ENCODE peak calls at places on chromosomes 13 and 19, in four cellular contexts. M, F, W and D are unnamed samples.

GRCh38 chr13:71789952-71790351 is 77.1 kb downstream of the DACH1 start:
- DNase-seq in F (no peak), M (no peak), W (no peak), D (no peak)

GRCh38 chr19:52648336-52648990 is 10.3 kb upstream of the ZNF83 start:
- DNase-seq in W (peak; percentile 25), F (peak; percentile 4), M (peak; percentile 21), D (no peak)

GRCh38 chr13:37565425-37565824 is 33.1 kb downstream of the POSTN start:
- DNase-seq in W (no peak), M (no peak), F (no peak), D (no peak)

GRCh38 chr13:111610077-111610476 is 289.6 kb downstream of the TEX29 start:
- DNase-seq in M (no peak), F (no peak), W (no peak), D (no peak)

GRCh38 chr13:28718186-28718537 is 608 bp downstream of the SLC46A3 start:
- DNase-seq in W (peak; percentile 51), F (no peak), M (no peak), D (peak; percentile 11)

GRCh38 chr13:104318121-104318520 is 1251.9 kb upstream of the SLC10A2 start:
- DNase-seq in M (no peak), F (peak; percentile 31), W (peak; percentile 34), D (no peak)

GRCh38 chr13:97574926-97575325 is 141.0 kb downstream of the RAP2A start:
- DNase-seq in W (peak; percentile 51), M (no peak), F (no peak), D (no peak)

GRCh38 chr13:44317752-44318550 is 55.7 kb upstream of the SERP2 start:
- DNase-seq in F (peak; percentile 62), W (peak; percentile 88), M (no peak), D (no peak)

GRCh38 chr13:46121033-46121432 is 16.2 kb upstream of the CPB2 start:
- DNase-seq in M (no peak), F (no peak), W (peak; percentile 14), D (no peak)

GRCh38 chr19:1173160-1173844 is 766 bp downstream of the SBNO2 start:
- DNase-seq in W (no peak), M (no peak), F (no peak), D (no peak)

GRCh38 chr19:44694184-44694579 is 4.8 kb upstream of the CEACAM16 start:
- DNase-seq in W (no peak), M (no peak), F (no peak), D (no peak)

GRCh38 chr19:50729894-50730293 is 6.7 kb downstream of the CLEC11A start:
- DNase-seq in M (no peak), W (no peak), F (no peak), D (no peak)

GRCh38 chr13:34776984-34777913 is 164.8 kb upstream of the NBEA start:
- DNase-seq in F (no peak), M (no peak), W (no peak), D (no peak)

GRCh38 chr13:51057931-51058330 is 53.1 kb downstream of the C13orf42 start:
- DNase-seq in W (no peak), F (no peak), M (no peak), D (no peak)

GRCh38 chr13:40433577-40433976 is 232.9 kb downstream of the FOXO1 start:
- DNase-seq in M (no peak), W (peak; percentile 20), F (no peak), D (no peak)

GRCh38 chr13:112885782-112886268 is 83.2 kb upstream of the MCF2L start:
- DNase-seq in M (no peak), F (peak; percentile 55), W (peak; percentile 78), D (no peak)

GRCh38 chr13:25971499-25972145 is 80.2 kb downstream of the SHISA2 start:
- DNase-seq in W (no peak), M (no peak), F (no peak), D (no peak)

GRCh38 chr13:22428188-22428828 is 752.5 kb upstream of the SGCG start:
- DNase-seq in F (no peak), M (no peak), W (no peak), D (no peak)

GRCh38 chr13:98576963-98577822 is at the start of gene STK24:
- DNase-seq in F (peak; percentile 55), W (peak; percentile 74), M (no peak), D (no peak)

GRCh38 chr13:95556981-95557380 is 4.5 kb downstream of the CLDN10 start:
- DNase-seq in W (no peak), F (no peak), M (no peak), D (no peak)

GRCh38 chr19:32901504-32902161 is 32.1 kb upstream of the SLC7A9 start:
- DNase-seq in F (no peak), W (no peak), M (no peak), D (no peak)
- H3K4me3 ChIP-seq in F (no peak overlapping the region), W (no peak overlapping the region), M (no peak overlapping the region), D (no peak overlapping the region)

DNA sequence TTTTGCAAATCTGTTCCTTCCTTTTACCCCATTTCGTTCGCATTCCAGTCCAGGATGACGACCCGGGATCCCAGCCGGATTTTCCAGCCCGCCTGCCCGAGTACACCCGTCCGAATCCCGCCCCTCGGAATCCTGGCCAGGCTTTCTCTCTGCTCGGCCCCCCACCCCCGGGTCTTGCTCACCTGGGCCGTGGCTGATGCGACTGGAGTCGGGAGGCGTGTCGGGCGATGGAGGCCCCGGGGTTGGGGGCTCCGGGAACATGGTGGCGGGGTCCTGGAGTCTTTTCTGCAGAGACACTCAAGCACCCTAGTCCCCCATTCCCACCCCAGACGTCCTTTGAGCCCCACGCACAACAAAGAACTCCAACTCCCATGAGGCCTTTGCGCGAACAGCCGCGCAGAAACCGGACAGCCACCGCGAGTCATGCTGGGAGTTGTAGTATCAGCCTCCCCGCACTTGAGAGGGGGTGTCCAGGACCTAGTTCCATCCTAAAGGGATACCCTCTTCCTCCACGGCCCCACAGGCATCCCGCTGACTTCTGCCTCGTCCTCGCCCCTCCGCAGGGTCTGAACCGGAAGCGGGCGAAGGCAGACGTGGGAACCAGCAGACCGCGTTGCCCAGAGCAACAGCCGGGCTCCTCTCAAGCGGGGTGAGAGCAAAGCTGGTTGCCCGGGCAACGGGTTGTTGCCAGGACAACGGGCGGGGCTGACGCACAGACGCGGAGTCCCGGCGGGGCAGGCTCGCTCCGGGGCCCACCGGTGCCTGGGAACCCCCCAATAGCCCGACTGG is 1.1 kb downstream of the SYT5 start:
- DNase-seq in W (peak; percentile 84), M (no peak), F (no peak), D (no peak)
- H3K4me3 ChIP-seq in W (peak overlapping the region; percentile 29), M (peak overlapping the region; percentile 56), F (peak overlapping the region; percentile 11), D (peak overlapping the region; percentile 65)

GRCh38 chr13:33543089-33543459 is 257.5 kb upstream of the STARD13 start:
- DNase-seq in M (no peak), F (no peak), W (no peak), D (no peak)

GRCh38 chr13:33542309-33543088 is 256.9 kb upstream of the STARD13 start:
- DNase-seq in W (peak; percentile 100), M (peak; percentile 96), F (peak; percentile 99), D (peak; percentile 92)

GRCh38 chr13:33541962-33542308 is 256.4 kb upstream of the STARD13 start:
- DNase-seq in M (no peak), F (no peak), W (no peak), D (no peak)

GRCh38 chr13:33544308-33544707 is 258.8 kb upstream of the STARD13 start:
- DNase-seq in M (no peak), F (no peak), W (no peak), D (no peak)

DNA sequence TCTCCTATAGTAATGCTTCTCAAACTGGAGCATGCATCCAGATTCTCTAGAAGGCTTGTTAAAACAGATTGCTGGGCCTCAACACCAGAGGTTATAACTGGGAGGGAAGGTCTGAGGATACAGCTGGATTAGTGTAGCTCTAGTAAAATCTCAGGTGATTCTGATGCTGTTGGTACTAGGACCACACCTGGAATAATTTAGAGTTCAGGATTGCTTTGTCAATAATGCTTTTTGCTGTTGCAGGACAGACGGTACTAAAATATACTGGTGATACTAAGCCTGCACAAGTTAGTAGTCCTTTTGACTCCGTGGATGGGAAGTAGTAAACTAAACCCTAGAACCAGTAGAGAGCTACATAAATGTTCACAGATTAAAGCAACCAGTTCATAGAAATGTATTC is 258.1 kb upstream of the STARD13 start:
- DNase-seq in W (no peak), M (no peak), F (no peak), D (no peak)
- H3K4me3 ChIP-seq in W (no peak overlapping the region), M (peak overlapping the region; percentile 9), F (no peak overlapping the region), D (peak overlapping the region; percentile 82)

DNA sequence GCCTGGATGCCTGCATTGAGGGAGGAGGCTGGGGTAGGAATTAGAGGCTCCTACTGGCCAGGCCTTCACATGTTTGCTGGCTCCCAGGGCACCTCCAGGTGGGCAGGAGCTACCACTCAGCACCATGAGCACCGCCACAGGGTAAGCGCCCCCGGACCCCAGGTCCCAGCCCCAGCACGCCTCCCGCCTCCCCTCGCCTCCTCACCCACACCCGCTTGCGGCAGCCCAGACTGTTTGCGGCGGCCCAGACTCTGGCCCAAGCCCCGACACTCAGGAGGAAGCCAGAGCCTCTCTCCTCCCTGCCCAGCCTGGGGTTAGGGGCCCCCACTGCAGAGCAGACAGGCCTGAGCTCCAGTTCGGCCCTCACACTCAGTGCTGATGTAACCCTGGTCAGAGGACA is 652 bp downstream of the EPS8L1 start:
- DNase-seq in W (no peak), F (no peak), M (no peak), D (no peak)
- H3K4me3 ChIP-seq in W (no peak overlapping the region), F (no peak overlapping the region), M (no peak overlapping the region), D (no peak overlapping the region)

DNA sequence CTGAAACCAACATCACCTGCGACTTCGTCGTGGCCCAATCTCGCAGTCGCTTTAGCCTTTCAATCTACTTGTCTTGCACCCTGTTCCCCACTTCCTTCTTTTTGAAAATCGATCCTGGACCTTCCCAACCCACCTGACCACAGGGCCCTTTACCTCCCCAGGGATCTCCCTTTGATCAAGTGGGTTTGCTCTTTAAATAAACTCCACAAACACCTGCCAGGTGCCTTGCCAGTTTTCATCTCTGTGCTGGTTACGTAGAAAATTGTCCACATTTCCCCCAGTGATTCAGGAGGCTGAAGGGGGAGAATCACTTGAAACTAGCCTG is 14.5 kb upstream of the RAB20 start:
- DNase-seq in W (no peak), M (no peak), F (no peak), D (no peak)
- H3K4me3 ChIP-seq in W (no peak overlapping the region), M (no peak overlapping the region), F (no peak overlapping the region), D (no peak overlapping the region)

DNA sequence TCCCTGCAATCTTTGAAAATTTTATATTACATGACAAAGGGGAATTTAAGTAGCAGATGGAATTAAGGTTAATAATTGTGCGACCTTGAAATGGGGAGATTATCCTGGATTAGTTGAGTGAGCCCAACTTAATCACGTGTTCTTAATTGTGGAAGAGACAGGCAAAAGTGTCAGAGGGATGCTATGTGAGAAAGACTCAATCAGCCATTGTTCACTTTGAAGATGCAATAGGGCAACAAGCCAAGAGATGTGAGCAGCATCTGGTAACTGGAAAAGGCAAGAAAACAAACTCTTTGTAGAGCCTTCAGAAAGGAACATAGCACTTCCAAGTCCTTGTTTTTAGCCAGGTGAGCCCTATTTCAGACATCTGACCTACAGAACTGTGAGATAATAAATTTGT is 247.7 kb downstream of the SLITRK1 start:
- DNase-seq in W (no peak), M (no peak), F (no peak), D (no peak)
- H3K4me3 ChIP-seq in W (no peak overlapping the region), M (no peak overlapping the region), F (no peak overlapping the region), D (no peak overlapping the region)

DNA sequence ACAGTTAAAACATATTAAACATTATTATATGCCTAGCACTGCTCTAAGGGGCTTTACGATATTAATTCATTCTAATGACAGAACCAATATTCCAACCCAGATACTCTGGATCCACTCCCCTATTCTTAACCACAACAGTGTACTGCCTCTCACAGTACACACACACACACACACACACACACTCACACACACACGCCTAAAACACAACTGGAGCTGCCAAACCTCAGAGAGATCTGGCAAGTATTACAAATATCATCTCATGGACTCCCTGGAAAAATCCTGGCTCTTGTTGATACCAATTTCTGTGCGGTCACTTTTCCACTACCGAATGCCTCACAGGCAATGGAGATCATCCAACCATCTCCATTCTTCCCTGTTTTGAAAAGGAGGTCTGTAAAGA is 1.3 kb downstream of the ZNF780A start:
- DNase-seq in F (peak; percentile 74), M (no peak), W (peak; percentile 73), D (no peak)
- H3K4me3 ChIP-seq in F (peak overlapping the region; percentile 94), M (peak overlapping the region; percentile 85), W (peak overlapping the region; percentile 95), D (peak overlapping the region; percentile 82)